ENCODE peak calls at places on chromosomes 16 and 17, in nine cellular contexts. C, V, P, W, Q, U, T, Y and K are unnamed samples. For H3K4me1, the result is how much of the 10 kb centered on the place peaks cover.

GRCh38 chr16:75591001-75591852 is 25.0 kb downstream of the GABARAPL2 start:
- DNase-seq in U (no peak), Y (peak), W (peak), Q (peak), P (no peak), T (peak), V (no peak), C (no peak), K (no peak)

GRCh38 chr17:77649717-77650211 is 308.7 kb upstream of the TNRC6C start:
- DNase-seq in P (no peak), V (no peak), Q (peak), C (peak), U (peak), T (no peak), W (no peak), Y (no peak), K (peak)

GRCh38 chr16:83771306-83771942 is 36.4 kb upstream of the HSBP1 start:
- DNase-seq in U (no peak), C (no peak), W (no peak), Q (no peak), Y (peak), V (no peak), P (no peak), T (no peak), K (no peak)

GRCh38 chr17:64155751-64156544 is 26.0 kb upstream of the ERN1 start:
- DNase-seq in Q (peak), T (no peak), W (no peak), P (peak), V (no peak), U (peak), Y (no peak), C (no peak), K (no peak)

GRCh38 chr17:75970011-75970523 is 8.9 kb downstream of the ACOX1 start:
- DNase-seq in Y (no peak), U (peak), W (no peak), Q (peak), V (no peak), P (no peak), T (peak), C (no peak), K (no peak)

GRCh38 chr16:59591480-59591879 is 857.4 kb upstream of the GOT2 start:
- DNase-seq in Q (peak), T (no peak), V (no peak), W (no peak), P (no peak), U (peak), C (no peak), Y (no peak), K (no peak)

GRCh38 chr17:31674717-31675349 is 184.2 kb downstream of the COPRS start:
- DNase-seq in P (no peak), Q (peak), C (no peak), Y (no peak), V (no peak), U (peak), W (no peak), T (no peak), K (no peak)

GRCh38 chr17:3471599-3471998 is at the start of gene SPATA22:
- DNase-seq in Y (no peak), V (no peak), T (no peak), C (no peak), W (no peak), U (no peak), Q (no peak), P (no peak), K (no peak)

GRCh38 chr16:50198802-50199410 is 45.8 kb downstream of the TENT4B start:
- DNase-seq in Q (no peak), W (no peak), V (no peak), Y (no peak), U (peak), T (no peak), C (no peak), P (no peak), K (no peak)

GRCh38 chr17:72922223-72922622 is 170.3 kb downstream of the SLC39A11 start:
- DNase-seq in Y (no peak), T (no peak), P (no peak), C (no peak), Q (no peak), W (no peak), U (no peak), V (no peak), K (no peak)

GRCh38 chr17:83041305-83041704 is 38.1 kb upstream of the METRNL start:
- DNase-seq in Q (peak), T (peak), C (no peak), W (no peak), Y (no peak), P (no peak), V (no peak), U (no peak), K (peak)

GRCh38 chr17:46771601-46772012 is 46.9 kb downstream of the WNT3 start:
- DNase-seq in Q (peak), T (peak), Y (peak), P (no peak), V (no peak), U (peak), C (no peak), W (peak), K (peak)

GRCh38 chr17:34884597-34884996 is 76.7 kb downstream of the CCT6B start:
- DNase-seq in V (no peak), Q (no peak), T (no peak), C (no peak), P (no peak), U (no peak), Y (no peak), W (no peak), K (no peak)

DNA sequence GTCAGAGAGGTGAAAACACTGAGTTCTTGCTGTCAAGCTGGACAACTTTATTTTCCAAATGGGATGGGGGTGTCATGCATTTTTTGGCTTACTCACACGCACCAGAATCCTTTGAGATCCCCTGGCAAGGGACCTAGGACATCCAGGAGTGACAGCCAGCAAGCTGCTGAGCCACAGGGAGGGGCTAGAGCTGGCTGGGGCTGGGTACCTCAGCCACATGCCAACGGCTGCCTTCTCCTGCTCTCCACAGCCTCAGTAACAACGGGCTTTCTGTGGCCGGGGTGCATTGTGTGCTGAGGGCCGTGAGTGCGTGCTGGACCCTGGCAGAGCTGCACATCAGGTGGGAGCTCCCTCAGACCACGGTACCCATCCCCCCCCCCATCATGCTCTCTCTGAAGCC is 47.6 kb downstream of the NLRC5 start:
- DNase-seq in U (no peak), V (no peak), C (no peak), Q (no peak), P (no peak), T (no peak), W (no peak), Y (no peak), K (no peak)
- H3K4me1 ChIP-seq in U (under half), V (under half), C (under half), Q (under half), P (under half), T (under half), W (under half), Y (under half), K (half or more)

DNA sequence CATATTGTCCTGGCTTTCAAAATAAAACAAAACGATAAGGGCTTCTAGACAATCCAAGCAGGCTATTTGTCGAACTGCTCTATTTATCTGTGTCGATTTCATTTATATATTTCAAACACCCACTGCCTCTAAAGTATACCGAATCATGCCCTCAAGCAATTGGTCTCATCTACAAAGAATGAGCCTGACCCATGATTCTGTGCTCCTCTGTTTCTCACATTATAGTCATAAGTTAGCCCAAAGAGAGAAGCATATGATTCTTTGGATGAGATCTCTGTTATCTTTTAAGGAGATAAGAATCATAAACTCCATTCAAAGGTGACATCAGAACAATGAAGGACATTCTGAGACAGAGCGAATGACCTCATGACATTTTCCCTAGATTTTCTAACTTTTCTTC is 191.1 kb downstream of the MAP2K6 start:
- DNase-seq in C (no peak), W (no peak), U (no peak), P (no peak), V (no peak), Y (no peak), Q (peak), T (no peak), K (no peak)
- H3K4me3 ChIP-seq in C (no peak), W (no peak), U (no peak), P (no peak), V (no peak), Y (no peak), Q (no peak), T (no peak), K (no peak)

GRCh38 chr16:57870753-57871454 is 68.6 kb upstream of the KIFC3 start:
- DNase-seq in W (no peak), Y (no peak), U (no peak), C (no peak), V (no peak), P (no peak), Q (no peak), T (no peak), K (no peak)

GRCh38 chr16:57876210-57876609 is 73.9 kb upstream of the KIFC3 start:
- DNase-seq in C (no peak), P (no peak), Q (no peak), T (no peak), Y (no peak), V (no peak), W (no peak), U (no peak), K (no peak)

GRCh38 chr16:57871457-57871856 is 69.2 kb upstream of the KIFC3 start:
- DNase-seq in P (no peak), V (no peak), Y (no peak), Q (peak), U (peak), C (no peak), T (no peak), W (no peak), K (no peak)

GRCh38 chr16:57875347-57875746 is 73.1 kb upstream of the KIFC3 start:
- DNase-seq in T (no peak), W (no peak), C (no peak), U (no peak), Q (no peak), P (no peak), Y (no peak), V (no peak), K (no peak)

DNA sequence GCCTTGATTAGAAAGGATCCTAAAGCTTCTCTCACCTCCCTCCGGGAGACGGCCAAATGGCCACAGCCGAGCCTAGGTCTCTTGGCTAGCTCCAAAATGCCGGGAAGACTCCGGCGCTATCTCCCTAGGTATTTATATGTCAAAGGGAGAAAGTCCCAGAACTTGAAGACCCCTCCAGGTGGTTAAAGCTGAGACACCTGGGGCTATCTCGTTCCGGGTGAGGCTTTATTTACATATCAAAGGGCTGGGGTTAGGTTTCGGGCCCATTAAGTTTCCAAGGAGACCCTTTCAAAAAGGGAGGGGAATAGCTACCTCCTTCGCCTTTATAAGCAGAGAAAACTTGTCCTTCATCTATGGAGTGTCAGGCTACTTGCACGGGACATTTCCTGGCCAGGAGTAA is 70.9 kb upstream of the KIFC3 start:
- DNase-seq in W (peak), P (peak), Q (no peak), V (no peak), T (no peak), Y (no peak), C (no peak), U (no peak), K (no peak)
- TF ChIP-seq EZH2phosphoT487 in W (no peak), P (no peak), Q (no peak), V (no peak), T (no peak), Y (no peak), C (no peak), U (no peak), K (no peak)

GRCh38 chr17:74465378-74466110 is 890 bp upstream of the CD300A start:
- DNase-seq in W (no peak), Y (no peak), U (no peak), V (no peak), T (no peak), Q (no peak), C (no peak), P (no peak), K (no peak)
- H3K4me1 ChIP-seq in W (under half), Y (under half), U (under half), V (under half), T (under half), Q (under half), C (under half), P (under half), K (half or more)